ENCODE peak calls at places on chromosomes 6 and 20, in ten cellular contexts. One of them, this sample, is unnamed.
A peak's percentile ranks its signal among the peaks of the same experiment; 100 is the strongest.

GRCh38 chr6:12289655-12290489 is at the start of gene EDN1:
- DNase-seq in mammary epithelial cell: peak; percentile 84
- DNase-seq in mesendoderm: peak; percentile 93
- DNase-seq in keratinocyte: no peak
- DNase-seq in GM23248: peak; percentile 97
- DNase-seq in HepG2: peak; percentile 57
- DNase-seq in IMR-90: peak; percentile 84
- DNase-seq in fibroblast of lung: peak; percentile 88
- DNase-seq in HCT116: peak; percentile 69
- DNase-seq in neural progenitor cell: peak; percentile 95
- DNase-seq in this sample: peak; percentile 75

GRCh38 chr6:150720774-150721233 is 121.1 kb downstream of the PLEKHG1 start:
- DNase-seq in mammary epithelial cell: peak; percentile 99
- DNase-seq in mesendoderm: peak; percentile 69
- DNase-seq in keratinocyte: peak; percentile 68
- DNase-seq in GM23248: peak; percentile 6
- DNase-seq in HepG2: no peak
- DNase-seq in IMR-90: no peak
- DNase-seq in fibroblast of lung: peak; percentile 94
- DNase-seq in HCT116: peak; percentile 73
- DNase-seq in neural progenitor cell: peak; percentile 67
- DNase-seq in this sample: peak; percentile 65

GRCh38 chr6:38264605-38265004 is 375.1 kb downstream of the BTBD9 start:
- DNase-seq in mammary epithelial cell: no peak
- DNase-seq in mesendoderm: peak; percentile 81
- DNase-seq in keratinocyte: no peak
- DNase-seq in GM23248: no peak
- DNase-seq in HepG2: peak; percentile 22
- DNase-seq in IMR-90: peak; percentile 54
- DNase-seq in fibroblast of lung: peak; percentile 30
- DNase-seq in HCT116: no peak
- DNase-seq in neural progenitor cell: peak; percentile 60
- DNase-seq in this sample: no peak

GRCh38 chr6:115570326-115570725 is 490.4 kb downstream of the FRK start:
- DNase-seq in mammary epithelial cell: no peak
- DNase-seq in mesendoderm: no peak
- DNase-seq in keratinocyte: no peak
- DNase-seq in GM23248: no peak
- DNase-seq in HepG2: no peak
- DNase-seq in IMR-90: peak; percentile 59
- DNase-seq in fibroblast of lung: peak; percentile 37
- DNase-seq in HCT116: no peak
- DNase-seq in neural progenitor cell: no peak
- DNase-seq in this sample: no peak

GRCh38 chr6:155309150-155309549 is 5.1 kb downstream of the TFB1M start:
- DNase-seq in mammary epithelial cell: no peak
- DNase-seq in mesendoderm: no peak
- DNase-seq in keratinocyte: no peak
- DNase-seq in GM23248: no peak
- DNase-seq in HepG2: peak; percentile 44
- DNase-seq in IMR-90: peak; percentile 23
- DNase-seq in fibroblast of lung: peak; percentile 32
- DNase-seq in HCT116: no peak
- DNase-seq in neural progenitor cell: no peak
- DNase-seq in this sample: no peak

GRCh38 chr6:35736982-35737412 is at the start of gene ARMC12:
- DNase-seq in mammary epithelial cell: no peak
- DNase-seq in mesendoderm: no peak
- DNase-seq in keratinocyte: no peak
- DNase-seq in GM23248: no peak
- DNase-seq in HepG2: no peak
- DNase-seq in IMR-90: no peak
- DNase-seq in fibroblast of lung: no peak
- DNase-seq in HCT116: no peak
- DNase-seq in neural progenitor cell: no peak
- DNase-seq in this sample: no peak

GRCh38 chr6:6960571-6961251 is 147.1 kb upstream of the RREB1 start:
- DNase-seq in mammary epithelial cell: no peak
- DNase-seq in mesendoderm: peak; percentile 55
- DNase-seq in keratinocyte: no peak
- DNase-seq in GM23248: no peak
- DNase-seq in HepG2: no peak
- DNase-seq in IMR-90: no peak
- DNase-seq in fibroblast of lung: no peak
- DNase-seq in HCT116: no peak
- DNase-seq in neural progenitor cell: no peak
- DNase-seq in this sample: no peak

GRCh38 chr20:19628570-19629134 is 129.4 kb upstream of the RIN2 start:
- DNase-seq in mammary epithelial cell: peak; percentile 64
- DNase-seq in mesendoderm: peak; percentile 90
- DNase-seq in keratinocyte: peak; percentile 21
- DNase-seq in GM23248: peak; percentile 60
- DNase-seq in HepG2: peak; percentile 84
- DNase-seq in IMR-90: peak; percentile 66
- DNase-seq in fibroblast of lung: peak; percentile 40
- DNase-seq in HCT116: peak; percentile 81
- DNase-seq in neural progenitor cell: peak; percentile 67
- DNase-seq in this sample: peak; percentile 72

GRCh38 chr6:24831771-24832718 is 33.3 kb upstream of the ARMH2 start:
- DNase-seq in mammary epithelial cell: no peak
- DNase-seq in mesendoderm: no peak
- DNase-seq in keratinocyte: no peak
- DNase-seq in GM23248: peak; percentile 74
- DNase-seq in HepG2: no peak
- DNase-seq in IMR-90: peak; percentile 40
- DNase-seq in fibroblast of lung: peak; percentile 25
- DNase-seq in HCT116: no peak
- DNase-seq in neural progenitor cell: no peak
- DNase-seq in this sample: no peak

GRCh38 chr20:3313681-3314080 is 74.7 kb upstream of the SLC4A11 start:
- DNase-seq in mammary epithelial cell: no peak
- DNase-seq in mesendoderm: no peak
- DNase-seq in keratinocyte: no peak
- DNase-seq in GM23248: peak; percentile 15
- DNase-seq in HepG2: no peak
- DNase-seq in IMR-90: no peak
- DNase-seq in fibroblast of lung: no peak
- DNase-seq in HCT116: no peak
- DNase-seq in neural progenitor cell: no peak
- DNase-seq in this sample: no peak

GRCh38 chr6:143536461-143536865 is 24.9 kb upstream of the FUCA2 start:
- DNase-seq in mammary epithelial cell: peak; percentile 45
- DNase-seq in mesendoderm: peak; percentile 41
- DNase-seq in keratinocyte: no peak
- DNase-seq in GM23248: peak; percentile 75
- DNase-seq in HepG2: no peak
- DNase-seq in IMR-90: peak; percentile 33
- DNase-seq in fibroblast of lung: peak; percentile 45
- DNase-seq in HCT116: no peak
- DNase-seq in neural progenitor cell: no peak
- DNase-seq in this sample: peak; percentile 33

GRCh38 chr6:28736121-28736520 is 187.7 kb downstream of the TRIM27 start:
- DNase-seq in mammary epithelial cell: no peak
- DNase-seq in mesendoderm: no peak
- DNase-seq in keratinocyte: no peak
- DNase-seq in GM23248: no peak
- DNase-seq in HepG2: no peak
- DNase-seq in IMR-90: no peak
- DNase-seq in fibroblast of lung: no peak
- DNase-seq in HCT116: no peak
- DNase-seq in neural progenitor cell: no peak
- DNase-seq in this sample: no peak

GRCh38 chr6:170371588-170371987 is 65.0 kb downstream of the FAM120B start:
- DNase-seq in mammary epithelial cell: no peak
- DNase-seq in mesendoderm: peak; percentile 82
- DNase-seq in keratinocyte: no peak
- DNase-seq in GM23248: no peak
- DNase-seq in HepG2: no peak
- DNase-seq in IMR-90: peak; percentile 5
- DNase-seq in fibroblast of lung: no peak
- DNase-seq in HCT116: no peak
- DNase-seq in neural progenitor cell: peak; percentile 35
- DNase-seq in this sample: no peak

GRCh38 chr6:27141013-27141412 is 106.5 kb upstream of the PRSS16 start:
- DNase-seq in mammary epithelial cell: no peak
- DNase-seq in mesendoderm: no peak
- DNase-seq in keratinocyte: no peak
- DNase-seq in GM23248: no peak
- DNase-seq in HepG2: no peak
- DNase-seq in IMR-90: no peak
- DNase-seq in fibroblast of lung: no peak
- DNase-seq in HCT116: no peak
- DNase-seq in neural progenitor cell: no peak
- DNase-seq in this sample: no peak

GRCh38 chr6:27139753-27140522 is 107.6 kb upstream of the PRSS16 start:
- DNase-seq in mammary epithelial cell: no peak
- DNase-seq in mesendoderm: peak; percentile 78
- DNase-seq in keratinocyte: no peak
- DNase-seq in GM23248: no peak
- DNase-seq in HepG2: no peak
- DNase-seq in IMR-90: peak; percentile 26
- DNase-seq in fibroblast of lung: peak; percentile 33
- DNase-seq in HCT116: no peak
- DNase-seq in neural progenitor cell: no peak
- DNase-seq in this sample: peak; percentile 66

GRCh38 chr6:27138398-27138797 is 109.1 kb upstream of the PRSS16 start:
- DNase-seq in mammary epithelial cell: no peak
- DNase-seq in mesendoderm: peak; percentile 51
- DNase-seq in keratinocyte: no peak
- DNase-seq in GM23248: no peak
- DNase-seq in HepG2: no peak
- DNase-seq in IMR-90: no peak
- DNase-seq in fibroblast of lung: no peak
- DNase-seq in HCT116: no peak
- DNase-seq in neural progenitor cell: no peak
- DNase-seq in this sample: no peak

GRCh38 chr6:27136978-27137814 is 110.3 kb upstream of the PRSS16 start:
- DNase-seq in mammary epithelial cell: no peak
- DNase-seq in mesendoderm: no peak
- DNase-seq in keratinocyte: no peak
- DNase-seq in GM23248: no peak
- DNase-seq in HepG2: peak; percentile 61
- DNase-seq in IMR-90: no peak
- DNase-seq in fibroblast of lung: no peak
- DNase-seq in HCT116: no peak
- DNase-seq in neural progenitor cell: no peak
- DNase-seq in this sample: no peak

GRCh38 chr6:27138837-27139752 is 108.4 kb upstream of the PRSS16 start:
- DNase-seq in mammary epithelial cell: no peak
- DNase-seq in mesendoderm: peak; percentile 99
- DNase-seq in keratinocyte: no peak
- DNase-seq in GM23248: no peak
- DNase-seq in HepG2: no peak
- DNase-seq in IMR-90: peak; percentile 60
- DNase-seq in fibroblast of lung: peak; percentile 57
- DNase-seq in HCT116: no peak
- DNase-seq in neural progenitor cell: peak; percentile 84
- DNase-seq in this sample: peak; percentile 92
- H3K4me3 ChIP-seq in mammary epithelial cell: peak overlapping the region; percentile 49
- H3K4me3 ChIP-seq in mesendoderm: peak overlapping the region; percentile 94
- H3K4me3 ChIP-seq in keratinocyte: peak overlapping the region; percentile 52
- H3K4me3 ChIP-seq in GM23248: peak overlapping the region; percentile 24
- H3K4me3 ChIP-seq in HepG2: no peak overlapping the region
- H3K4me3 ChIP-seq in IMR-90: peak overlapping the region; percentile 54
- H3K4me3 ChIP-seq in fibroblast of lung: peak overlapping the region; percentile 77
- H3K4me3 ChIP-seq in HCT116: no peak overlapping the region
- H3K4me3 ChIP-seq in neural progenitor cell: peak overlapping the region; percentile 62
- H3K4me3 ChIP-seq in this sample: peak overlapping the region; percentile 69

DNA sequence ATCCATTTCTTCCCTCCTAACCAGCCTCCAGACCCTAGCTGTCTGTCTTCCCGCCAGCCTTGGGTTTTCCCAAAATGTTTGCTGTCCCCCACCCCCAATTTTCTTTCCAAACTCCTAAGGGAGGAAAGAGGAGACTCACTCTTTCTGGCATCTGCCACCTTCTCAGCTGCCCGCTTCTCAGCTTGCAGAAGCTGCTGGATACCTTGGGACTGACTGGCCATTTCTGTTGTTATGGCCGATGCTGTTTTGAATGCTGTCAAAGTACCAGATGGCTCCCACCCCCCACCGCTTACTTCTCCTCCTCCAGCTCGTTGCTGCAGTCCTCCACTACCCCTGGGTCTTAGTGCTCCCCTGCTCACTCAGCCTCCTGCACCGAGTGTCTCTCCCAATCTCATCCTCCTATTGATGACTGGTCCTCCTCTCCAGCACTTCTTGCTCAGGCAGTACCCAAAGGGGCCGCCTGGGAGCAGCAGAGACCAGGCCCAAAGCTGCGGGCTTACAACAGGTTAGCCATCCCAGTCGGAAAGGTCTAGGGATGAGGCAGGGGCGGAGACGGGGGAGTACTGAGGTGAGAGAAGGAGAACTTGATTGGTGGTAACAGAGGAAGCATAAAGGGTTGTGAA is at the start of gene ATP6V1G2:
- DNase-seq in mammary epithelial cell: peak; percentile 94
- DNase-seq in mesendoderm: peak; percentile 99
- DNase-seq in keratinocyte: peak; percentile 85
- DNase-seq in GM23248: peak; percentile 92
- DNase-seq in HepG2: peak; percentile 92
- DNase-seq in IMR-90: peak; percentile 93
- DNase-seq in fibroblast of lung: peak; percentile 88
- DNase-seq in HCT116: peak; percentile 94
- DNase-seq in neural progenitor cell: peak; percentile 96
- DNase-seq in this sample: peak; percentile 85
- H3K4me2 ChIP-seq in mammary epithelial cell: peak within 1 kb of the TSS; percentile 65
- H3K4me2 ChIP-seq in mesendoderm: peak within 1 kb of the TSS; percentile 87
- H3K4me2 ChIP-seq in keratinocyte: peak within 1 kb of the TSS; percentile 98
- H3K4me2 ChIP-seq in GM23248: peak within 1 kb of the TSS; percentile 91
- H3K4me2 ChIP-seq in HepG2: peak within 1 kb of the TSS; percentile 91
- H3K4me2 ChIP-seq in IMR-90: peak within 1 kb of the TSS; percentile 88
- H3K4me2 ChIP-seq in fibroblast of lung: peak within 1 kb of the TSS; percentile 87
- H3K4me2 ChIP-seq in HCT116: peak within 1 kb of the TSS; percentile 87
- H3K4me2 ChIP-seq in neural progenitor cell: peak within 1 kb of the TSS; percentile 79
- H3K4me2 ChIP-seq in this sample: peak within 1 kb of the TSS; percentile 67

DNA sequence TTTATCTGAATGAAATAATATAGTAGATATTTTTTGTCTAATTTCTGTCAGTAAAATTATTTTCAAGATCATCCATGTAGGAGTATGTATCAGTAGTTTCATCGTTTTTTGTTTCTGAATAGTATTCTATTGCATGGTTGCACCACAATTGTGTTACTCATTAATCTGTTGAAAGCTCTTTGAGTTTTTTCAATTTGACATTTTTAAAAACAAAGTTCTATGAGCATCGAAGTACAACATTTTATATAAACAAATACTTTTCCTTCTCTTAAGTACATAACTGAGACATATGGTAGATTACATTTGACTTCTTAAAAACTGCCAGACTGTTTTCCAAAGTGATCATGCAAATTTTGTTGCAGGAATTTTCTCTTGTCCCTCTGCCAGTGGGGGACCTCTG is 1113.1 kb upstream of the CITED2 start:
- DNase-seq in mammary epithelial cell: no peak
- DNase-seq in mesendoderm: no peak
- DNase-seq in keratinocyte: no peak
- DNase-seq in GM23248: peak; percentile 5
- DNase-seq in HepG2: no peak
- DNase-seq in IMR-90: no peak
- DNase-seq in fibroblast of lung: no peak
- DNase-seq in HCT116: no peak
- DNase-seq in neural progenitor cell: no peak
- DNase-seq in this sample: no peak
- H3K9ac ChIP-seq in mammary epithelial cell: no peak overlapping the region
- H3K9ac ChIP-seq in mesendoderm: no peak overlapping the region
- H3K9ac ChIP-seq in keratinocyte: no peak overlapping the region
- H3K9ac ChIP-seq in GM23248: no peak overlapping the region
- H3K9ac ChIP-seq in HepG2: no peak overlapping the region
- H3K9ac ChIP-seq in IMR-90: no peak overlapping the region
- H3K9ac ChIP-seq in fibroblast of lung: no peak overlapping the region
- H3K9ac ChIP-seq in HCT116: no peak overlapping the region
- H3K9ac ChIP-seq in neural progenitor cell: no peak overlapping the region
- H3K9ac ChIP-seq in this sample: no peak overlapping the region

GRCh38 chr20:29873946-29874345 is 1383.5 kb upstream of the DEFB115 start:
- DNase-seq in mammary epithelial cell: no peak
- DNase-seq in mesendoderm: peak; percentile 71
- DNase-seq in keratinocyte: no peak
- DNase-seq in GM23248: peak; percentile 63
- DNase-seq in HepG2: no peak
- DNase-seq in IMR-90: peak; percentile 22
- DNase-seq in fibroblast of lung: peak; percentile 49
- DNase-seq in HCT116: no peak
- DNase-seq in neural progenitor cell: peak; percentile 82
- DNase-seq in this sample: peak; percentile 33
- H3K4me3 ChIP-seq in mammary epithelial cell: peak overlapping the region; percentile 14
- H3K4me3 ChIP-seq in mesendoderm: no peak overlapping the region
- H3K4me3 ChIP-seq in keratinocyte: no peak overlapping the region
- H3K4me3 ChIP-seq in GM23248: no peak overlapping the region
- H3K4me3 ChIP-seq in HepG2: no peak overlapping the region
- H3K4me3 ChIP-seq in IMR-90: peak overlapping the region; percentile 50
- H3K4me3 ChIP-seq in fibroblast of lung: no peak overlapping the region
- H3K4me3 ChIP-seq in HCT116: peak overlapping the region; percentile 43
- H3K4me3 ChIP-seq in neural progenitor cell: no peak overlapping the region
- H3K4me3 ChIP-seq in this sample: no peak overlapping the region